ENCODE peak calls at places on chromosomes 6 and 20, in ten cellular contexts. C is keratinocyte, O is aorta, A is sigmoid colon, Z is heart right ventricle, W is PC-3, J is cardiac muscle cell, P is upper lobe of left lung, R is psoas muscle, H is SK-N-MC. G is an unnamed sample.
A peak's percentile ranks its signal among the peaks of the same experiment; 100 is the strongest.

GRCh38 chr6:43231735-43232450 is 2.6 kb upstream of the DNPH1 start:
- DNase-seq in H (no peak), J (no peak), R (no peak), C (no peak), Z (no peak), A (no peak), P (no peak), W (no peak), O (no peak), G (no peak)

GRCh38 chr20:58065508-58066361 is 162.7 kb downstream of the ANKRD60 start:
- DNase-seq in J (no peak), P (peak; percentile 9), Z (no peak), C (peak; percentile 55), A (no peak), R (no peak), O (no peak), W (peak; percentile 98), H (no peak), G (peak; percentile 60)

GRCh38 chr6:6803180-6803978 is 214.9 kb downstream of the LY86 start:
- DNase-seq in W (peak; percentile 97), H (no peak), O (no peak), C (peak; percentile 100), J (no peak), R (no peak), A (no peak), P (peak; percentile 57), Z (no peak), G (no peak)

GRCh38 chr6:89118931-89119330 is 1.1 kb upstream of the SRSF12 start:
- DNase-seq in A (no peak), W (no peak), Z (no peak), J (no peak), R (no peak), O (no peak), H (no peak), P (no peak), C (no peak), G (no peak)

GRCh38 chr6:4351857-4352669 is 216.7 kb upstream of the ECI2 start:
- DNase-seq in W (peak; percentile 88), H (no peak), R (peak; percentile 86), A (peak; percentile 93), C (peak; percentile 35), J (no peak), Z (peak; percentile 75), O (peak; percentile 89), P (peak; percentile 34), G (peak; percentile 87)

GRCh38 chr6:150293423-150294280 is 75.2 kb upstream of the IYD start:
- DNase-seq in A (no peak), C (no peak), J (no peak), P (peak; percentile 41), R (no peak), Z (no peak), W (peak; percentile 70), H (no peak), O (no peak), G (peak; percentile 63)

GRCh38 chr6:3165631-3166534 is 8.5 kb upstream of the TUBB2A start:
- DNase-seq in C (no peak), A (no peak), R (no peak), J (no peak), W (peak; percentile 35), Z (no peak), H (peak; percentile 66), P (no peak), O (no peak), G (no peak)

GRCh38 chr6:37172991-37173572 is 3.1 kb downstream of the PIM1 start:
- DNase-seq in O (no peak), H (no peak), J (no peak), W (no peak), R (no peak), C (no peak), A (no peak), Z (no peak), P (no peak), G (no peak)

GRCh38 chr6:140623498-140623897 is 1249.0 kb upstream of the CITED2 start:
- DNase-seq in C (peak; percentile 11), J (no peak), A (no peak), Z (no peak), W (peak; percentile 62), P (no peak), R (no peak), H (no peak), O (no peak), G (peak; percentile 2)

GRCh38 chr6:134035823-134036296 is 16.6 kb downstream of the SLC2A12 start:
- DNase-seq in R (no peak), H (no peak), W (peak; percentile 91), O (no peak), J (no peak), P (no peak), A (no peak), C (peak; percentile 67), Z (no peak), G (peak; percentile 42)

GRCh38 chr20:63305393-63305792 is 12.4 kb downstream of the COL20A1 start:
- DNase-seq in W (no peak), O (no peak), Z (no peak), H (no peak), A (no peak), R (no peak), J (no peak), C (no peak), P (no peak), G (no peak)

GRCh38 chr20:50467618-50468373 is 42.4 kb upstream of the PTPN1 start:
- DNase-seq in C (no peak), R (peak; percentile 28), W (peak; percentile 60), H (no peak), P (peak; percentile 60), J (peak; percentile 39), Z (no peak), O (no peak), A (no peak), G (peak; percentile 40)

GRCh38 chr6:40325041-40325440 is 262.1 kb downstream of the LRFN2 start:
- DNase-seq in J (peak; percentile 41), R (no peak), W (no peak), C (no peak), H (no peak), A (no peak), O (no peak), P (no peak), Z (no peak), G (no peak)

GRCh38 chr6:140445474-140446004 is 1071.1 kb upstream of the CITED2 start:
- DNase-seq in H (no peak), P (no peak), C (no peak), J (peak; percentile 42), Z (no peak), R (no peak), O (no peak), W (peak; percentile 48), A (no peak), G (no peak)

DNA sequence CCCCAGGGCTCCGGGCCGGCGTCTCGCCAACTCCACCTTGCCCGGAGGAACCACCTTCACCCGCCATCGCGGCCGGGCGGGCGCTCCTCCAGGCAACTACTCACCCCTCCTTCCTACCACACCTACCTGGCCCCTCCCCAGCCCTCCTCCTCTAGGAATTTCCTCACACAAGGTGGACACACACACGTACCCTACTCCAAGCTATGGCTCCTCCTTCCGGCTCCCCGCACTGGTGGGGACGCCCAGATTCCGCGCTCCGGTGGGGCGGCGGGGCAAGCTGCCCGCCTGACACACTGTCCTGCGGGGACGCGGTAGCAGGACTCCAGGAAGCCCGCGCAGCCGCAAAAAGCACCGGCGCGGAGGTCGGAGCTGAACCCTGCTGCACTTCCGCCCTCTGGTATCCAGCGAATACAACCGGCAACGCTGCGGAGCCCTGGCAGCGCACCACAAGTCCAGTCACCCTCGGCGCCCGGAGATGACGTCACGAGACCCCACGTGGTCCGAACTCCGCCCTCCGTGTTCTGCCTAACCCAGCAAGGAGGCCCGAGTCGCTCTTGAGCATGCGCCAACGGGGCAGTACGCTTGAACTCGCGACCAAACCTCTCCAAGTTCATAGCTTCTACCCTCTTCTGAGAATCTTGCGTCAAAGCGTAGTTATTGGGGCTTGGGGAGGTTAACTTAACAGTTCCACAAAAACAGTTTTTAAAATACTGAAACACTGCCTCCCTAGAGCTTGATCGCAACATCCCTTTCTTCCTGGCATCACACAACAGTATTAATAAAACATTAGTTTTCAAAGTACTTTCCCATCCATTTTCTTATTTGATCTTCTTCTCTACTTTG is at the start of gene ATG5:
- DNase-seq in Z (peak; percentile 100), O (peak; percentile 100), C (peak; percentile 90), H (peak; percentile 75), J (peak; percentile 98), W (peak; percentile 96), R (peak; percentile 100), A (peak; percentile 99), P (peak; percentile 99), G (peak; percentile 99)
- H3K4me3 ChIP-seq in Z (peak within 1 kb of the TSS; percentile 92), O (peak within 1 kb of the TSS; percentile 37), C (peak within 1 kb of the TSS; percentile 75), H (peak within 1 kb of the TSS; percentile 90), J (peak within 1 kb of the TSS; percentile 56), W (peak within 1 kb of the TSS; percentile 99), R (peak within 1 kb of the TSS; percentile 88), A (peak within 1 kb of the TSS; percentile 76), P (peak within 1 kb of the TSS; percentile 85), G (peak within 1 kb of the TSS; percentile 85)

GRCh38 chr6:155770313-155770712 is 314.7 kb upstream of the NOX3 start:
- DNase-seq in O (no peak), H (no peak), J (no peak), A (no peak), R (no peak), W (no peak), C (no peak), P (no peak), Z (no peak), G (no peak)
- H3K9me3 ChIP-seq in O (peaks cover 4% of the 10 kb centered on the region), H (no peaks in the 10 kb centered on the region), J (no peaks in the 10 kb centered on the region), A (no peaks in the 10 kb centered on the region), R (peaks cover 4% of the 10 kb centered on the region), W (no peaks in the 10 kb centered on the region), C (no peaks in the 10 kb centered on the region), P (peaks cover 4% of the 10 kb centered on the region), Z (peaks cover 4% of the 10 kb centered on the region), G (peaks cover 4% of the 10 kb centered on the region)

GRCh38 chr20:62266851-62267250 is 28.5 kb downstream of the OSBPL2 start:
- DNase-seq in R (no peak), A (no peak), C (no peak), J (no peak), Z (no peak), W (no peak), O (no peak), H (no peak), P (no peak), G (no peak)

GRCh38 chr20:62266340-62266739 is 28.0 kb downstream of the OSBPL2 start:
- DNase-seq in J (no peak), P (no peak), R (no peak), C (no peak), A (no peak), Z (no peak), H (no peak), W (peak; percentile 22), O (no peak), G (peak; percentile 16)

GRCh38 chr20:62265365-62265764 is 27.0 kb downstream of the OSBPL2 start:
- DNase-seq in J (no peak), W (no peak), C (no peak), A (no peak), R (no peak), P (no peak), O (no peak), Z (no peak), H (no peak), G (no peak)

GRCh38 chr20:62262064-62262463 is 23.7 kb downstream of the OSBPL2 start:
- DNase-seq in J (no peak), H (no peak), A (no peak), O (no peak), W (no peak), P (no peak), Z (no peak), R (no peak), C (no peak), G (no peak)

GRCh38 chr20:62263396-62263795 is 25.1 kb downstream of the OSBPL2 start:
- DNase-seq in W (no peak), O (no peak), A (no peak), Z (no peak), J (no peak), R (no peak), H (no peak), C (no peak), P (no peak), G (no peak)
- H3K36me3 ChIP-seq in W (peaks cover 48% of the 10 kb centered on the region), O (peaks cover 3% of the 10 kb centered on the region), A (peaks cover 38% of the 10 kb centered on the region), Z (peaks cover 99% of the 10 kb centered on the region), J (peaks cover 9% of the 10 kb centered on the region), R (no peaks in the 10 kb centered on the region), H (peaks cover 3% of the 10 kb centered on the region), C (peaks cover 41% of the 10 kb centered on the region), P (peaks cover 45% of the 10 kb centered on the region), G (peaks cover 80% of the 10 kb centered on the region)

GRCh38 chr6:168247456-168248147 is 72.0 kb downstream of the DACT2 start:
- DNase-seq in H (peak; percentile 70), Z (no peak), R (no peak), J (no peak), A (no peak), C (no peak), O (no peak), W (no peak), P (peak; percentile 48), G (peak; percentile 76)
- H3K4me3 ChIP-seq in H (peak overlapping the region; percentile 70), Z (no peak overlapping the region), R (no peak overlapping the region), J (no peak overlapping the region), A (no peak overlapping the region), C (no peak overlapping the region), O (no peak overlapping the region), W (no peak overlapping the region), P (no peak overlapping the region), G (no peak overlapping the region)